ENCODE peak calls at places on chromosome 12, in ten cellular contexts. N, L, H, B, Q, U, F, Z, E and K are unnamed samples.

GRCh38 chr12:28057856-28058615 is 85.5 kb upstream of the PTHLH start:
- DNase-seq in N (no peak), L (peak; percentile 100), H (peak; percentile 58), B (no peak), Q (no peak), U (no peak), F (no peak), Z (no peak), E (no peak), K (peak; percentile 14)

GRCh38 chr12:39638840-39639239 is 19.2 kb upstream of the ABCD2 start:
- DNase-seq in N (no peak), L (no peak), H (no peak), B (no peak), Q (no peak), U (no peak), F (no peak), Z (no peak), E (no peak), K (no peak)

GRCh38 chr12:102454808-102455760 is 25.3 kb downstream of the IGF1 start:
- DNase-seq in N (no peak), L (no peak), H (no peak), B (peak; percentile 5), Q (no peak), U (peak; percentile 38), F (peak; percentile 45), Z (peak; percentile 37), E (peak; percentile 59), K (no peak)

GRCh38 chr12:16148938-16149337 is 128.5 kb downstream of the SLC15A5 start:
- DNase-seq in N (no peak), L (no peak), H (no peak), B (no peak), Q (no peak), U (no peak), F (no peak), Z (no peak), E (no peak), K (no peak)

GRCh38 chr12:89856431-89856830 is 147.8 kb upstream of the ATP2B1 start:
- DNase-seq in N (peak; percentile 91), L (peak; percentile 78), H (peak; percentile 81), B (no peak), Q (no peak), U (peak; percentile 93), F (no peak), Z (no peak), E (no peak), K (no peak)

GRCh38 chr12:51311389-51311788 is 12.6 kb downstream of the BIN2 start:
- DNase-seq in N (no peak), L (no peak), H (no peak), B (no peak), Q (no peak), U (no peak), F (no peak), Z (no peak), E (no peak), K (no peak)

GRCh38 chr12:1926274-1926673 is 7.8 kb upstream of the CACNA2D4 start:
- DNase-seq in N (no peak), L (no peak), H (no peak), B (no peak), Q (no peak), U (no peak), F (no peak), Z (peak; percentile 78), E (no peak), K (no peak)

GRCh38 chr12:69091447-69092022 is 147.8 kb upstream of the CPSF6 start:
- DNase-seq in N (no peak), L (no peak), H (no peak), B (no peak), Q (no peak), U (no peak), F (no peak), Z (no peak), E (no peak), K (no peak)

GRCh38 chr12:46959484-46959883 is 119.9 kb upstream of the PCED1B start:
- DNase-seq in N (no peak), L (peak; percentile 98), H (peak; percentile 90), B (no peak), Q (no peak), U (peak; percentile 89), F (no peak), Z (no peak), E (no peak), K (no peak)

GRCh38 chr12:102740157-102741032 is 176.6 kb downstream of the PAH start:
- DNase-seq in N (peak; percentile 9), L (peak; percentile 15), H (peak; percentile 39), B (no peak), Q (no peak), U (peak; percentile 35), F (no peak), Z (no peak), E (no peak), K (no peak)

GRCh38 chr12:94710933-94711332 is 60.6 kb upstream of the TMCC3 start:
- DNase-seq in N (peak; percentile 75), L (peak; percentile 33), H (peak; percentile 47), B (no peak), Q (no peak), U (peak; percentile 28), F (no peak), Z (no peak), E (no peak), K (no peak)
- TF ChIP-seq CTCF in N (peak; percentile 84), L (peak; percentile 61), H (peak; percentile 40), B (no peak), Q (peak; percentile 60), U (peak; percentile 38), F (peak; percentile 25), Z (peak; percentile 30), E (peak; percentile 22), K (no peak)

GRCh38 chr12:65637150-65637549 is 187.1 kb upstream of the HMGA2 start:
- DNase-seq in N (no peak), L (no peak), H (no peak), B (no peak), Q (no peak), U (no peak), F (no peak), Z (no peak), E (no peak), K (no peak)

GRCh38 chr12:65634061-65634460 is 190.2 kb upstream of the HMGA2 start:
- DNase-seq in N (no peak), L (peak; percentile 34), H (no peak), B (no peak), Q (no peak), U (no peak), F (no peak), Z (no peak), E (no peak), K (no peak)

GRCh38 chr12:65632131-65632855 is 192.0 kb upstream of the HMGA2 start:
- DNase-seq in N (no peak), L (no peak), H (peak; percentile 88), B (no peak), Q (no peak), U (peak; percentile 47), F (no peak), Z (peak; percentile 32), E (no peak), K (no peak)

GRCh38 chr12:65636436-65636835 is 187.8 kb upstream of the HMGA2 start:
- DNase-seq in N (no peak), L (no peak), H (no peak), B (no peak), Q (no peak), U (no peak), F (no peak), Z (no peak), E (no peak), K (no peak)

GRCh38 chr12:65634626-65635331 is 189.5 kb upstream of the HMGA2 start:
- DNase-seq in N (no peak), L (peak; percentile 96), H (peak; percentile 97), B (no peak), Q (no peak), U (peak; percentile 52), F (no peak), Z (no peak), E (no peak), K (no peak)
- H3K4me3 ChIP-seq in N (no peak overlapping the region), L (peak overlapping the region; percentile 0), H (no peak overlapping the region), B (no peak overlapping the region), Q (no peak overlapping the region), U (no peak overlapping the region), F (no peak overlapping the region), Z (no peak overlapping the region), E (no peak overlapping the region), K (no peak overlapping the region)

GRCh38 chr12:119024226-119024810 is 43.0 kb downstream of the SRRM4 start:
- DNase-seq in N (no peak), L (no peak), H (no peak), B (no peak), Q (no peak), U (no peak), F (no peak), Z (no peak), E (no peak), K (no peak)

GRCh38 chr12:119025786-119026185 is 44.4 kb downstream of the SRRM4 start:
- DNase-seq in N (no peak), L (no peak), H (no peak), B (no peak), Q (no peak), U (no peak), F (no peak), Z (no peak), E (no peak), K (no peak)

GRCh38 chr12:119016715-119017114 is 35.4 kb downstream of the SRRM4 start:
- DNase-seq in N (no peak), L (no peak), H (no peak), B (no peak), Q (no peak), U (no peak), F (no peak), Z (no peak), E (no peak), K (no peak)

GRCh38 chr12:119020377-119021360 is 39.3 kb downstream of the SRRM4 start:
- DNase-seq in N (peak; percentile 2), L (peak; percentile 53), H (no peak), B (no peak), Q (peak; percentile 83), U (no peak), F (peak; percentile 74), Z (peak; percentile 51), E (peak; percentile 19), K (peak; percentile 69)
- TF ChIP-seq CTCF in N (peak; percentile 76), L (peak; percentile 76), H (peak; percentile 7), B (no peak), Q (peak; percentile 99), U (no peak), F (peak; percentile 48), Z (peak; percentile 56), E (peak; percentile 33), K (peak; percentile 58)

GRCh38 chr12:6532051-6532926 is 2.0 kb upstream of the GAPDH start:
- DNase-seq in N (peak; percentile 52), L (peak; percentile 94), H (peak; percentile 98), B (no peak), Q (peak; percentile 74), U (peak; percentile 97), F (no peak), Z (peak; percentile 82), E (peak; percentile 86), K (peak; percentile 74)
- H3K4me3 ChIP-seq in N (peak overlapping the region; percentile 93), L (peak overlapping the region; percentile 97), H (peak overlapping the region; percentile 99), B (peak overlapping the region; percentile 93), Q (peak overlapping the region; percentile 84), U (peak overlapping the region; percentile 98), F (peak overlapping the region; percentile 94), Z (peak overlapping the region; percentile 64), E (no peak overlapping the region), K (no peak overlapping the region)